ENCODE peak calls at places on chromosome 4, in five cellular contexts. A is breast epithelium, N is right cardiac atrium, J is endodermal cell, P is GM06990. Z is an unnamed sample. For H3K27me3, the result is how much of the 10 kb centered on the place peaks cover.

GRCh38 chr4:101527186-101527585 is 179.9 kb upstream of the PPP3CA start:
- DNase-seq in A (no peak), N (no peak), J (no peak), P (peak), Z (no peak)

GRCh38 chr4:172843273-172843672 is 325.3 kb upstream of the GALNT7 start:
- DNase-seq in A (no peak), N (no peak), J (no peak), P (no peak), Z (no peak)

GRCh38 chr4:113101669-113102068 is 52.2 kb downstream of the ANK2 start:
- DNase-seq in A (no peak), N (no peak), J (no peak), P (no peak), Z (no peak)

GRCh38 chr4:78267790-78268189 is 210.7 kb downstream of the FRAS1 start:
- DNase-seq in A (no peak), N (no peak), J (no peak), P (no peak), Z (no peak)

GRCh38 chr4:133152330-133152791 is 3.3 kb downstream of the PCDH10 start:
- DNase-seq in A (no peak), N (peak), J (peak), P (no peak), Z (no peak)

GRCh38 chr4:132169660-132170059 is 979.4 kb upstream of the PCDH10 start:
- DNase-seq in A (no peak), N (no peak), J (peak), P (no peak), Z (no peak)

GRCh38 chr4:38237139-38237538 is 276.9 kb downstream of the PTTG2 start:
- DNase-seq in A (no peak), N (no peak), J (no peak), P (no peak), Z (no peak)

GRCh38 chr4:114423582-114423981 is 175.0 kb upstream of the UGT8 start:
- DNase-seq in A (no peak), N (no peak), J (no peak), P (peak), Z (no peak)

GRCh38 chr4:15513545-15513944 is 43.9 kb downstream of the CC2D2A start:
- DNase-seq in A (no peak), N (no peak), J (no peak), P (no peak), Z (no peak)

GRCh38 chr4:2961411-2962098 is 1.7 kb downstream of the NOP14 start:
- DNase-seq in A (no peak), N (peak), J (peak), P (no peak), Z (no peak)

GRCh38 chr4:146255874-146256273 is 41.5 kb downstream of the REELD1 start:
- DNase-seq in A (no peak), N (no peak), J (no peak), P (no peak), Z (no peak)

GRCh38 chr4:184237612-184238011 is 19.9 kb upstream of the ENPP6 start:
- DNase-seq in A (no peak), N (no peak), J (no peak), P (no peak), Z (no peak)

GRCh38 chr4:145540235-145540634 is 58.6 kb downstream of the SMAD1 start:
- DNase-seq in A (no peak), N (no peak), J (no peak), P (no peak), Z (no peak)

GRCh38 chr4:8030121-8030781 is 90.6 kb upstream of the AFAP1 start:
- DNase-seq in A (no peak), N (peak), J (no peak), P (no peak), Z (no peak)

GRCh38 chr4:85762204-85762884 is 287.4 kb downstream of the ARHGAP24 start:
- DNase-seq in A (no peak), N (no peak), J (no peak), P (no peak), Z (peak)

GRCh38 chr4:130808492-130808891 is 1712.5 kb downstream of the C4orf33 start:
- DNase-seq in A (no peak), N (no peak), J (no peak), P (no peak), Z (no peak)

GRCh38 chr4:165464813-165465381 is 86.1 kb downstream of the CPE start:
- DNase-seq in A (no peak), N (no peak), J (no peak), P (no peak), Z (peak)

GRCh38 chr4:114365591-114365990 is 233.0 kb upstream of the UGT8 start:
- DNase-seq in A (no peak), N (no peak), J (no peak), P (no peak), Z (no peak)

GRCh38 chr4:850323-850945 is 24.5 kb upstream of the CPLX1 start:
- DNase-seq in A (no peak), N (no peak), J (no peak), P (no peak), Z (no peak)

GRCh38 chr4:4712800-4713528 is 146.5 kb upstream of the MSX1 start:
- DNase-seq in A (no peak), N (no peak), J (peak), P (no peak), Z (no peak)

GRCh38 chr4:151202851-151203455 is 74.0 kb upstream of the PRSS48 start:
- DNase-seq in A (no peak), N (no peak), J (no peak), P (no peak), Z (no peak)

GRCh38 chr4:151940290-151940689 is 179.5 kb upstream of the GATB start:
- DNase-seq in A (no peak), N (no peak), J (no peak), P (no peak), Z (no peak)

GRCh38 chr4:103786014-103786413 is 66.2 kb upstream of the TACR3 start:
- DNase-seq in A (no peak), N (no peak), J (peak), P (peak), Z (no peak)

GRCh38 chr4:54085284-54085683 is 14.7 kb upstream of the GSX2 start:
- DNase-seq in A (peak), N (peak), J (no peak), P (no peak), Z (no peak)

GRCh38 chr4:122712782-122713181 is 19.7 kb upstream of the BBS12 start:
- DNase-seq in A (no peak), N (no peak), J (no peak), P (no peak), Z (no peak)

GRCh38 chr4:138537739-138538138 is 295.6 kb upstream of the SLC7A11 start:
- DNase-seq in A (no peak), N (no peak), J (no peak), P (no peak), Z (no peak)

GRCh38 chr4:134465417-134465816 is 263.8 kb upstream of the PABPC4L start:
- DNase-seq in A (no peak), N (no peak), J (peak), P (no peak), Z (no peak)

GRCh38 chr4:14790487-14790886 is 211.8 kb upstream of the CPEB2 start:
- DNase-seq in A (no peak), N (no peak), J (no peak), P (no peak), Z (no peak)

GRCh38 chr4:56744030-56744429 is 62.9 kb upstream of the HOPX start:
- DNase-seq in A (no peak), N (no peak), J (no peak), P (no peak), Z (no peak)

GRCh38 chr4:38320833-38321232 is 343.2 kb upstream of the KLF3 start:
- DNase-seq in A (no peak), N (no peak), J (no peak), P (no peak), Z (no peak)

GRCh38 chr4:54547299-54548097 is 110.3 kb upstream of the KIT start:
- DNase-seq in A (no peak), N (no peak), J (no peak), P (no peak), Z (no peak)

GRCh38 chr4:33837043-33837442 is 2407.3 kb downstream of the ARAP2 start:
- DNase-seq in A (no peak), N (no peak), J (no peak), P (no peak), Z (no peak)

GRCh38 chr4:34814266-34814665 is 1430.0 kb downstream of the ARAP2 start:
- DNase-seq in A (no peak), N (no peak), J (no peak), P (no peak), Z (no peak)

GRCh38 chr4:80143305-80143679 is 54.0 kb upstream of the PRDM8 start:
- DNase-seq in A (no peak), N (no peak), J (no peak), P (no peak), Z (no peak)

GRCh38 chr4:81605278-81605677 is 133.6 kb upstream of the RASGEF1B start:
- DNase-seq in A (no peak), N (no peak), J (no peak), P (no peak), Z (no peak)

GRCh38 chr4:73687414-73687813 is 53.0 kb upstream of the CXCL8 start:
- DNase-seq in A (no peak), N (no peak), J (no peak), P (no peak), Z (no peak)

GRCh38 chr4:183797041-183797444 is 108.1 kb upstream of the STOX2 start:
- DNase-seq in A (no peak), N (peak), J (no peak), P (no peak), Z (peak)

GRCh38 chr4:177455591-177455990 is 13.4 kb upstream of the AGA start:
- DNase-seq in A (no peak), N (no peak), J (no peak), P (no peak), Z (no peak)

GRCh38 chr4:152398060-152398459 is 137.8 kb downstream of the FBXW7 start:
- DNase-seq in A (no peak), N (no peak), J (no peak), P (no peak), Z (no peak)

GRCh38 chr4:167903291-167903721 is 189.0 kb upstream of the ANXA10 start:
- DNase-seq in A (no peak), N (no peak), J (no peak), P (no peak), Z (no peak)

DNA sequence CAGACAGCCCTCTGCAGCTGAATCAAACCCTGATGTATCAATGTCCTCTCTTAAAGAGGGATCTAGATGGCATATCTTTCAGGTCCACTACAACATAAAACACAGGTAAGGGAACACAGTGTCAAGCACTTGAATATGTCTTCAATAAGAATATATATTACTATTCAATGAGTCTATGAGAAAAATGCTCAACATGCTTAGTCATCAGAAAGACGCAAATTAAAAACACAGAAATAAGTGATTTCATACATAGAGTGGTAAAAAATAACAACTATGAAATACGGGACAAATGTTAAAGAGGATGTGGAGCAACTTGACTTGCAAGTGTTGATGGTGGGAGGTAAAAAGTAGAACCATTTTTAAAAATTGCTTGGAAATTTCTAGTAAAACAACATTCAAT is 544.6 kb upstream of the HS3ST1 start:
- DNase-seq in A (no peak), N (no peak), J (no peak), P (no peak), Z (no peak)
- H3K27me3 ChIP-seq in A (under half), N (under half), J (under half), P (under half), Z (under half)

GRCh38 chr4:148445903-148446261 is 3.7 kb upstream of the NR3C2 start:
- DNase-seq in A (no peak), N (no peak), J (peak), P (no peak), Z (no peak)
- H3K27me3 ChIP-seq in A (under half), N (under half), J (half or more), P (under half), Z (under half)

DNA sequence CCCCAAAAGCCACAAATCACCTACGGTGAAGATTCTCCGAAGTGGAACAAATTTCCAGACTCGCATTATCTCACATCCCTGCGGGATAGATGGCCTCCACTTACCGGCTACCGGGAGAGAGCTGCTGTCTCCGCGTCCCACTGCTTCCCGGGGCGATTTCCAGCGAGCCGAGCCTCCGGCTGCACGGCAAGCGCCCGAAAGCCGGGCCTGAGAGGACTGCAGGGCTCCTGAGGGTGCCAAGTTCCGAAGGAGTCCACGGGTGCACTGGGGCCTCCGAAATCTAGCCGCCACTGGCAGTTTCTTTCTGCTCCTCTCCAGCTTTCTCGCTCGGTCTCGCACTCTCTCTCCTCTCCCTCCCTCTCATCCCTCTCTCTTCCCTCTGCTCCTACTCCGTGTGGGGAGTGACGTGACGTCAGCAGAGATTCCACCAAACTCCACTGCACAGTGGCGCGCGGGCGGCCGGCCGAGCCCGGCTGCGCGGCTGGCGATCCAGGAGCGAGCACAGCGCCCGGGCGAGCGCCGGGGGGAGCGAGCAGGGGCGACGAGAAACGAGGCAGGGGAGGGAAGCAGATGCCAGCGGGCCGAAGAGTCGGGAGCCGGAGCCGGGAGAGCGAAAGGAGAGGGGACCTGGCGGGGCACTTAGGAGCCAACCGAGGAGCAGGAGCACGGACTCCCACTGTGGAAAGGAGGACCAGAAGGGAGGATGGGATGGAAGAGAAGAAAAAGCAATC is 14.0 kb upstream of the PITX2 start:
- DNase-seq in A (no peak), N (no peak), J (peak), P (no peak), Z (no peak)
- H3K27me3 ChIP-seq in A (under half), N (under half), J (half or more), P (under half), Z (half or more)

DNA sequence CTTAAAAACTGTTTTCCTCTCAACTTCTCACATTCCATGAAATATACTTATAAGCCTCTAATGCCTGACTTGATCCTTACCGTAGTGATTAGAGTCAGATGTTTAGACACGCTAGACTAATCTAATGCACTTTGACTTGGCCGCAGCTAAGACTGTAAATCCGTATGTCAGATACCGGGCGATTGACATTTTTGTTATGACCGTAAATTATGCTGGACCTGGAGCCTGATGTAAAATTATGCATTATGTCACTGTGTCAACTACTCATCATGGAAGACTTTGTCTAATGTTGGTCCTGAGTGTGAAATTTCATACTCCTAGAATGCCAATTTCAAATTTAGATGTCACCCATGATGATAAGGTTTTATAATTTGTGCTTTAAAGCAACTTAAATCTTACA is 123.6 kb upstream of the LIMCH1 start:
- DNase-seq in A (no peak), N (no peak), J (no peak), P (no peak), Z (no peak)
- H3K27me3 ChIP-seq in A (under half), N (under half), J (under half), P (under half), Z (under half)